ENCODE peak calls at places on chromosomes 3 and 15, in seven cellular contexts. Y is activated CD8-positive, alpha-beta memory T cell treated with anti-CD3 and anti-CD28 coated beads for 1 hour; T is T-helper 2 cell; L is GM19239; S is HCEC 1CT; C is stimulated activated CD8-positive, alpha-beta memory T cell treated with anti-CD3 and anti-CD28 coated beads, Interleukin-4, amount 100 ng/mL, for 4 hours; K is NCI-H1930. W is an unnamed sample.

GRCh38 chr15:52870015-52870414 is 79.9 kb upstream of the ONECUT1 start:
- DNase-seq in C (no peak), T (no peak), K (no peak), L (no peak), Y (no peak), S (no peak), W (no peak)

GRCh38 chr3:178048768-178049167 is 487.5 kb upstream of the KCNMB2 start:
- DNase-seq in L (no peak), Y (no peak), K (no peak), T (no peak), S (no peak), C (no peak), W (no peak)

GRCh38 chr3:116579843-116580242 is 129.7 kb upstream of the TUSC7 start:
- DNase-seq in S (no peak), L (no peak), C (no peak), Y (no peak), T (no peak), K (no peak), W (no peak)

GRCh38 chr3:10843378-10843777 is 27.4 kb downstream of the SLC6A11 start:
- DNase-seq in K (no peak), Y (no peak), S (no peak), T (no peak), L (no peak), C (no peak), W (no peak)

GRCh38 chr3:101224739-101225138 is 95.6 kb downstream of the IMPG2 start:
- DNase-seq in T (no peak), S (no peak), L (no peak), C (no peak), K (no peak), Y (no peak), W (no peak)

GRCh38 chr3:16073218-16073617 is 101.3 kb upstream of the GALNT15 start:
- DNase-seq in Y (no peak), S (no peak), K (no peak), T (no peak), C (no peak), L (no peak), W (no peak)

GRCh38 chr3:147415337-147415736 is 6.2 kb downstream of the ZIC1 start:
- DNase-seq in Y (no peak), K (no peak), L (no peak), S (no peak), C (no peak), T (no peak), W (no peak)

GRCh38 chr3:52043750-52044149 is 12.6 kb downstream of the DUSP7 start:
- DNase-seq in K (no peak), S (no peak), L (no peak), Y (no peak), C (no peak), T (no peak), W (no peak)

GRCh38 chr15:38252481-38253311 is at the start of gene SPRED1:
- DNase-seq in K (no peak), S (peak), T (peak), L (peak), C (no peak), Y (no peak), W (no peak)

GRCh38 chr3:180855364-180855763 is 57.1 kb upstream of the FXR1 start:
- DNase-seq in L (no peak), Y (no peak), C (no peak), S (no peak), T (no peak), K (no peak), W (no peak)

GRCh38 chr15:90266485-90266884 is 1.0 kb downstream of the NGRN start:
- DNase-seq in S (peak), T (no peak), K (no peak), C (no peak), Y (no peak), L (no peak), W (no peak)

GRCh38 chr3:134407247-134407640 is 33.0 kb upstream of the AMOTL2 start:
- DNase-seq in C (no peak), Y (no peak), K (no peak), S (no peak), T (no peak), L (no peak), W (no peak)

GRCh38 chr3:30631237-30631961 is 25.0 kb downstream of the TGFBR2 start:
- DNase-seq in Y (no peak), S (peak), C (peak), L (no peak), K (no peak), T (peak), W (no peak)

GRCh38 chr3:103341078-103341477 is 906.3 kb downstream of the ZPLD1 start:
- DNase-seq in K (no peak), S (no peak), Y (no peak), L (no peak), T (no peak), C (no peak), W (no peak)

GRCh38 chr3:8776406-8776805 is 7.0 kb upstream of the OXTR start:
- DNase-seq in L (no peak), Y (no peak), S (no peak), T (no peak), K (no peak), C (no peak), W (no peak)

GRCh38 chr3:17939157-17939556 is 196.7 kb upstream of the TBC1D5 start:
- DNase-seq in C (no peak), S (no peak), T (no peak), K (no peak), L (no peak), Y (no peak), W (no peak)

GRCh38 chr3:64345351-64345750 is 120.1 kb upstream of the PRICKLE2 start:
- DNase-seq in K (no peak), L (no peak), C (no peak), S (peak), T (no peak), Y (no peak), W (no peak)